ENCODE peak calls at places on chromosomes 12 and 14, in four cellular contexts. O is upper lobe of right lung; C is colonic mucosa; I is CD4-positive, alpha-beta T cell. V is an unnamed sample.

GRCh38 chr14:71362920-71363584 is 455.8 kb downstream of the PCNX1 start:
- DNase-seq in I (no peak), O (no peak), C (no peak), V (no peak)

GRCh38 chr14:73049428-73049827 is 8.9 kb upstream of the RBM25 start:
- DNase-seq in C (no peak), I (no peak), O (no peak), V (no peak)

GRCh38 chr12:117178745-117179144 is 11.5 kb downstream of the FBXO21 start:
- DNase-seq in C (no peak), I (no peak), O (no peak), V (no peak)

GRCh38 chr14:103511022-103511693 is 11.5 kb downstream of the CKB start:
- DNase-seq in C (no peak), I (no peak), O (peak), V (no peak)

GRCh38 chr12:98421336-98421735 is 94.1 kb upstream of the TMPO start:
- DNase-seq in O (no peak), C (no peak), I (no peak), V (no peak)

GRCh38 chr12:89319111-89319510 is 33.2 kb downstream of the DUSP6 start:
- DNase-seq in C (no peak), I (no peak), O (no peak), V (no peak)

GRCh38 chr12:63928305-63928704 is 83.8 kb downstream of the SRGAP1 start:
- DNase-seq in I (no peak), C (no peak), O (no peak), V (no peak)

GRCh38 chr14:30214456-30215090 is 286.9 kb upstream of the PRKD1 start:
- DNase-seq in I (no peak), C (no peak), O (no peak), V (peak)

GRCh38 chr12:117876492-117876816 is 92.3 kb downstream of the KSR2 start:
- DNase-seq in C (no peak), O (no peak), I (no peak), V (no peak)

GRCh38 chr14:33642080-33642479 is 308.8 kb downstream of the EGLN3 start:
- DNase-seq in O (no peak), C (no peak), I (no peak), V (no peak)

GRCh38 chr14:81784084-81784483 is 250.4 kb upstream of the SEL1L start:
- DNase-seq in C (no peak), O (no peak), I (no peak), V (no peak)

GRCh38 chr12:28939427-28939826 is 209.7 kb upstream of the FAR2 start:
- DNase-seq in C (no peak), O (no peak), I (no peak), V (no peak)

GRCh38 chr12:57877876-57878275 is 31.3 kb upstream of the CTDSP2 start:
- DNase-seq in I (no peak), O (no peak), C (no peak), V (no peak)

DNA sequence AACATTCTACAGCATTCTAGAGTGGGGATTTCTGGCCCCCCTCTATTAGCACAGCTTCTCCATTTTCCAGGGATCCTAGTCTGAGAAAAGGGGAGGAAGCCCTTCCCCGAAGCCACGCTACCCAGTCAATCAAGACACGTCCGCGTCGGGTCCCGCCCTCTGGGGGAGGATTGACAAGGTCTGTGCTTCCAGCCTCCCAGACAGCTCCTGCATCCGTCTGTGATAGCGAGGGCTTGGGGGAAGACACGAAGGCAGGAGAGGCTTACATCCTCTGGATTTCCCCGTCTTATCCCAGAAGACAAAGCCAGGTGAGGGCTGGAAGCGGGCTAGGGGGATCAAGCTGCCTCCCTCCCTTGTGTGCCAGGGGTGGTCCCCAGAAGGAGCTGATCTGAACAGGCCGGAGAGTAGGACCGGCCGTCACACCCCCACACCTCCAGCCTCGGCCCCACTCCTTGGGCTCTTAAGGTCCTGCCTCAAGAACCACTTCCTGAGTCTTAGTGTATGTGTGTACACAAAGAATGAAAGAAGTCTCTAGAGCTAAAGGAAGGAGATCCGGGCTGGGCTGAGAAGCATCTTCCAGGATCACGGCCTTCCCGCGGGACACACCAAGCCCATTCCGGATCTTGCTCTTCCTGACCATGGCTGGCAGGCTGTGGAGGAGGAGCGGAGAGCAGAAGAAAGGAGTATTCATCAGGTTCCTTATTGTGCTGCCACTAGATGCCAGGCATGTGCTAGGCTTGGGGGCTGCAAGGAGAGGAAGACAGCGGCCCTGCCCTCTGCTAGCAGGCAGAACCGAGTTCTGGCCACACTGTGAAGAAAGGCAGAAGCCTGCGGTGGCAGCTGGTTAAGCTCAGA is 1.0 kb upstream of the CD63 start:
- DNase-seq in I (peak), C (peak), O (peak), V (peak)
- TF ChIP-seq CTCF in I (no peak), C (no peak), O (no peak), V (no peak)

GRCh38 chr12:69119770-69120169 is 119.6 kb upstream of the CPSF6 start:
- DNase-seq in I (no peak), O (no peak), C (no peak), V (no peak)
- TF ChIP-seq CTCF in I (no peak), O (no peak), C (no peak), V (no peak)

DNA sequence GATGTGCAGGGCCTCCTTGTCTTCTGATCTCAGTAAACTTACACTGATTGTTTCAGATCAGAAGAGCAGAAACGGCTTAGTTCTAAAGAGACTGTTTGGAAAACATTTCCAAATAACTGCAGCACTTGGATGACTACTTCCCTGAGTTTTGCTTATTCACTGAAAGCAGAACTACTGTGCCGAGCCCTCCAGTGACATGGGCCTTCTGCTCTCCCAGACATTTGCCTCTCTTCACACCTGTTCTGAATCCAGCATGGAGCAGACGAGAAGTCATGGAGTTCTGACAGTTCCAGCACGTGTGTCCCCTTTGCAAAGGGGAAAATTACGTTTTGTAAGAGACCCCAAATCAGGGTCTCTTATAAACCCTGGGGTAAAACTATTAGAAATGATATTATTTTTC is 31.4 kb downstream of the ETNK1 start:
- DNase-seq in I (no peak), C (no peak), O (no peak), V (no peak)
- TF ChIP-seq CTCF in I (no peak), C (no peak), O (no peak), V (no peak)

GRCh38 chr12:21453312-21453852 is 15.9 kb downstream of the PYROXD1 start:
- DNase-seq in O (no peak), I (no peak), C (no peak), V (no peak)

GRCh38 chr12:21456291-21456780 is 18.9 kb downstream of the PYROXD1 start:
- DNase-seq in C (no peak), I (peak), O (no peak), V (no peak)

GRCh38 chr12:21451529-21451928 is 14.1 kb downstream of the PYROXD1 start:
- DNase-seq in I (no peak), O (no peak), C (no peak), V (no peak)
- TF ChIP-seq CTCF in I (no peak), O (no peak), C (no peak), V (peak)

GRCh38 chr12:52023182-52023975 is 16.6 kb downstream of the TAMALIN start:
- DNase-seq in I (peak), O (peak), C (peak), V (peak)

GRCh38 chr12:52026267-52026666 is 19.5 kb downstream of the TAMALIN start:
- DNase-seq in I (no peak), C (no peak), O (no peak), V (no peak)

GRCh38 chr12:52022841-52023181 is 16.1 kb downstream of the TAMALIN start:
- DNase-seq in O (no peak), I (no peak), C (peak), V (no peak)

GRCh38 chr12:52025301-52026172 is 18.8 kb downstream of the TAMALIN start:
- DNase-seq in O (peak), C (peak), I (peak), V (peak)

GRCh38 chr12:52023976-52024688 is 17.4 kb downstream of the TAMALIN start:
- DNase-seq in O (no peak), C (no peak), I (no peak), V (no peak)
- TF ChIP-seq CTCF in O (no peak), C (no peak), I (peak), V (peak)

DNA sequence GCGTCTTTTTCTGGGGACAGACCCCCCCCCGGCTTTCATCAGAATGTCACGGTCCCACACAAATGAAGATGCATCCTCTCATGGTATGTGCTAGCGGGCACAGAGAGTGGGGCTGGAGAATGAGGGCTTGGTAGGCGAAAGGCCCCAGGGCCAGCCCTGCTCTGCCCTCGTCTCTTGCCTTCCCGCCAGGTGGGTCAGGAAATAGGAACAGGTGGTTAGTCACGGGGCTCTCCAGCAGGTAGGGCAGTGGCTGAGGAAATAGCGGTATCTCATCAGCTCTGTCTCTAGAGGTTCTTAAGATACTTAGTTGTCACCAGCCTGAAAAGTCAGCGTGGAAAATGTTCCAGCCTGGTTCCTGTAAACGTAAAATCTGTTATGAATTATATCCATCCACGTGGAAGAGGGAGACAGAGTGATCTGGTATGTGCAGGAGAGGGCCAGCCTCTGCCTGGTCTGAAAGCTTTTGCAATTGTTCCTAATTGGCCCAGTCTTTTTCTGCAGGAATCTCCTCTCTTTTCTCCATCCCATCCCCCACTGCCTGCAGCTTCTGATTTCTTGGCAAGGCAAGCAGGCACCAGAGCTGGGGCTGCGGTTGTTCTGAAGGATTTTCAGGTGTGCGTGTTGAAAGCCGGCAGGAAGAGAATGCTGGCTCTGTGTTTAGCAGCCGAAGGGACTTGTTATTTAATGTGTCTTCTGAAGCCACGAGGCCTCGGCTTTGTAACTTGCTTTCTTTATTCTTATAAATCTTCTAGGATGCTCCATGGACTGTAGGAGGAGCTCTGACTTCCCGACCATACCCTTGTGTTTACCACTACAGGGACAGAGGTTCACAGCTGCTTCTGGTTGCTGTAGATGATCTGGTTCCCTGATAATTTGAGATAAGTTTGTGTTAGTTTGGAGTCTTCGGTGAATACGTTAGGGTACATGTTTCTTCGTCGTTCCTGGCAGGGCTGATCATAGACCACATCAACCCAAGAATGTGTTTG is 131.1 kb downstream of the CACNA1C start:
- DNase-seq in O (no peak), C (no peak), I (no peak), V (no peak)
- TF ChIP-seq CTCF in O (no peak), C (no peak), I (no peak), V (no peak)

DNA sequence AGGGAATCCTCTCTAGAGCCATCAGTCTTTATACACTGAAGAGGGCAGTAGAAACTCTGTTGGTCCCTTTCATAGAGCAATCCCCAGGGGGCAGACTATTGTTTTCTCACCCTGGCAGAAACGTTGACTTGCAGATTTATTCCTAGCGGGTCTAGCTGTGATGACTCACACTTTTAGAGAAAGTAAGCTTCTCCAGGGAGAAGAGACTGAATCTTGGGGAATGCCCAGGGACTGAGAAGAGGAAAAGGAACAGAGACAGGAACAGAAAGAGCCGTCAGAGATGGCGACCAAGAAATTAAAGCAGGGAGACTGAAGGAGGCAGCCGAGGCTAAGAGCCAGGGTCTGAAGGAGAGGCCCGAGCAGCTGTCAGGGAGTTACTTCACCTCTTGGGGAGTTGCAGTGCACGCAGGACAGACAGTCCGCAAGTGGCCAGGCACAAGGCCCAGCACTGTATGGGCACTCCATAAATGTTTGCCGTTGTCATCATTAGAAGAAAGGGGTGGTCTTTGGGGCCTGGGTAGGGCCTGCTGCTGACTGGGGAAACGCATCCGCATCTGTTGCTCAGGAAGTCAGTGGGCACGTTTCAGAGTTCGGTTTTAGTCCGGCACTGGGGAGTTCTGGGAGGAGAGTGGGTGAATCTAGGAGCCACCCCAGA is 13.0 kb downstream of the PLEKHG6 start:
- DNase-seq in I (no peak), C (no peak), O (no peak), V (peak)
- TF ChIP-seq CTCF in I (peak), C (peak), O (peak), V (peak)

GRCh38 chr14:93132472-93133065 is 16.8 kb upstream of the ITPK1 start:
- DNase-seq in I (peak), O (no peak), C (peak), V (peak)
- TF ChIP-seq CTCF in I (peak), O (peak), C (peak), V (peak)

GRCh38 chr12:85809500-85809899 is 26.7 kb downstream of the RASSF9 start:
- DNase-seq in O (no peak), C (no peak), I (no peak), V (no peak)

DNA sequence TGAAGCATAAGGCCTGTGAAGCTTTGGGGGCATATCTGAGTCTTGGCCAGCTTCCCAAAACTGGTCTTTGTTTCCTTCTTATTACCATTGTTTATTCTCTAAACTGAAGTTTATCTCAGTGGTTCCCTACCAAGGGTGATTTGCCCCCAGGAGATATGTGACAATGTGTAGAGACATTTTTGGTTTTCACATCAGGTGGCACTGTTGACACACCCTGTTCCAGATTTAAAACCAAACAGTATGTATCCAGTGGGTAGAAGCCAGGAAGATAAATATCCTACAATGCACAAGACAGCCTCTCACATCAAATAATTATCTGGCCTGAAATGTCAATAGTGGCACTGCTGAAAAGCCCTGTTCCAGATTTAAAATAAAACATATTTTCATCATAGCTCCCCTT is 22.1 kb downstream of the RASSF9 start:
- DNase-seq in I (no peak), O (no peak), C (no peak), V (no peak)
- TF ChIP-seq CTCF in I (no peak), O (no peak), C (no peak), V (no peak)